ENCODE peak calls at places on chromosomes 16 and 17, in four cellular contexts. One of them, this sample, is unnamed.

GRCh38 chr16:16933861-16934260 is 536.9 kb downstream of the XYLT1 start:
- DNase-seq in AG04450: no peak
- DNase-seq in stomach: no peak
- DNase-seq in osteoblast: no peak
- DNase-seq in this sample: no peak

GRCh38 chr17:48547839-48548686 is 3.2 kb upstream of the HOXB2 start:
- DNase-seq in AG04450: no peak
- DNase-seq in stomach: no peak
- DNase-seq in osteoblast: no peak
- DNase-seq in this sample: no peak

GRCh38 chr17:382644-383533 is 30.3 kb upstream of the RPH3AL start:
- DNase-seq in AG04450: peak
- DNase-seq in stomach: no peak
- DNase-seq in osteoblast: peak
- DNase-seq in this sample: no peak

GRCh38 chr16:5056347-5056746 is 9.4 kb downstream of the C16orf89 start:
- DNase-seq in AG04450: no peak
- DNase-seq in stomach: peak
- DNase-seq in osteoblast: peak
- DNase-seq in this sample: no peak

GRCh38 chr17:15341385-15341849 is at the start of gene TEKT3:
- DNase-seq in AG04450: peak
- DNase-seq in stomach: peak
- DNase-seq in osteoblast: peak
- DNase-seq in this sample: no peak

GRCh38 chr17:2292100-2292499 is 11.5 kb downstream of the SMG6 start:
- DNase-seq in AG04450: peak
- DNase-seq in stomach: no peak
- DNase-seq in osteoblast: no peak
- DNase-seq in this sample: no peak

GRCh38 chr16:66800856-66801255 is 528 bp downstream of the TERB1 start:
- DNase-seq in AG04450: no peak
- DNase-seq in stomach: no peak
- DNase-seq in osteoblast: no peak
- DNase-seq in this sample: no peak

GRCh38 chr17:83109793-83110645 is 30.6 kb downstream of the METRNL start:
- DNase-seq in AG04450: peak
- DNase-seq in stomach: peak
- DNase-seq in osteoblast: peak
- DNase-seq in this sample: peak

GRCh38 chr16:35523991-35524390 is 2064.6 kb downstream of the TP53TG3F start:
- DNase-seq in AG04450: no peak
- DNase-seq in stomach: no peak
- DNase-seq in osteoblast: no peak
- DNase-seq in this sample: no peak

GRCh38 chr17:81539961-81540675 is 11.9 kb downstream of the FSCN2 start:
- DNase-seq in AG04450: no peak
- DNase-seq in stomach: no peak
- DNase-seq in osteoblast: no peak
- DNase-seq in this sample: no peak

GRCh38 chr16:69243479-69243878 is 56.5 kb downstream of the SNTB2 start:
- DNase-seq in AG04450: peak
- DNase-seq in stomach: no peak
- DNase-seq in osteoblast: peak
- DNase-seq in this sample: no peak

GRCh38 chr16:54921229-54921824 is 9.3 kb upstream of the IRX5 start:
- DNase-seq in AG04450: no peak
- DNase-seq in stomach: no peak
- DNase-seq in osteoblast: no peak
- DNase-seq in this sample: no peak

GRCh38 chr17:67534941-67535340 is 157.9 kb downstream of the PITPNC1 start:
- DNase-seq in AG04450: no peak
- DNase-seq in stomach: no peak
- DNase-seq in osteoblast: no peak
- DNase-seq in this sample: no peak

GRCh38 chr16:3348547-3349167 is 7.0 kb upstream of the OR2C1 start:
- DNase-seq in AG04450: no peak
- DNase-seq in stomach: no peak
- DNase-seq in osteoblast: no peak
- DNase-seq in this sample: no peak

GRCh38 chr16:31052131-31052530 is 18.8 kb downstream of the STX4 start:
- DNase-seq in AG04450: peak
- DNase-seq in stomach: no peak
- DNase-seq in osteoblast: peak
- DNase-seq in this sample: peak

GRCh38 chr16:8861563-8862308 is 7.1 kb downstream of the CARHSP1 start:
- DNase-seq in AG04450: no peak
- DNase-seq in stomach: no peak
- DNase-seq in osteoblast: no peak
- DNase-seq in this sample: no peak

GRCh38 chr16:17154981-17155380 is 315.8 kb downstream of the XYLT1 start:
- DNase-seq in AG04450: no peak
- DNase-seq in stomach: no peak
- DNase-seq in osteoblast: no peak
- DNase-seq in this sample: no peak

GRCh38 chr16:55113195-55113594 is 182.5 kb downstream of the IRX5 start:
- DNase-seq in AG04450: no peak
- DNase-seq in stomach: no peak
- DNase-seq in osteoblast: no peak
- DNase-seq in this sample: no peak

GRCh38 chr17:50905460-50905803 is 39.3 kb upstream of the TOB1 start:
- DNase-seq in AG04450: no peak
- DNase-seq in stomach: peak
- DNase-seq in osteoblast: no peak
- DNase-seq in this sample: no peak

GRCh38 chr16:11676799-11677198 is 8.5 kb downstream of the SNN start:
- DNase-seq in AG04450: no peak
- DNase-seq in stomach: no peak
- DNase-seq in osteoblast: no peak
- DNase-seq in this sample: no peak

GRCh38 chr17:73724341-73724740 is 80.1 kb upstream of the SDK2 start:
- DNase-seq in AG04450: no peak
- DNase-seq in stomach: no peak
- DNase-seq in osteoblast: no peak
- DNase-seq in this sample: no peak

GRCh38 chr17:5042152-5043022 is 7.2 kb upstream of the SLC52A1 start:
- DNase-seq in AG04450: no peak
- DNase-seq in stomach: no peak
- DNase-seq in osteoblast: no peak
- DNase-seq in this sample: no peak

GRCh38 chr16:81713796-81714195 is 65.3 kb upstream of the PLCG2 start:
- DNase-seq in AG04450: no peak
- DNase-seq in stomach: no peak
- DNase-seq in osteoblast: no peak
- DNase-seq in this sample: no peak

GRCh38 chr17:10738516-10739258 is 8.9 kb upstream of the TMEM220 start:
- DNase-seq in AG04450: no peak
- DNase-seq in stomach: peak
- DNase-seq in osteoblast: no peak
- DNase-seq in this sample: no peak

GRCh38 chr16:89860747-89861304 is 12.6 kb upstream of the TCF25 start:
- DNase-seq in AG04450: no peak
- DNase-seq in stomach: peak
- DNase-seq in osteoblast: peak
- DNase-seq in this sample: no peak

GRCh38 chr16:89764711-89765201 is 43.4 kb downstream of the ZNF276 start:
- DNase-seq in AG04450: no peak
- DNase-seq in stomach: peak
- DNase-seq in osteoblast: peak
- DNase-seq in this sample: no peak

GRCh38 chr16:89815639-89816348 is 653 bp downstream of the FANCA start:
- DNase-seq in AG04450: no peak
- DNase-seq in stomach: no peak
- DNase-seq in osteoblast: peak
- DNase-seq in this sample: no peak

GRCh38 chr16:15552507-15552906 is 90.4 kb downstream of the MARF1 start:
- DNase-seq in AG04450: no peak
- DNase-seq in stomach: no peak
- DNase-seq in osteoblast: no peak
- DNase-seq in this sample: no peak

GRCh38 chr17:39027037-39027436 is 59.8 kb upstream of the FBXO47 start:
- DNase-seq in AG04450: no peak
- DNase-seq in stomach: peak
- DNase-seq in osteoblast: no peak
- DNase-seq in this sample: no peak

GRCh38 chr17:68290268-68290954 is 516 bp downstream of the SLC16A6 start:
- DNase-seq in AG04450: no peak
- DNase-seq in stomach: peak
- DNase-seq in osteoblast: peak
- DNase-seq in this sample: no peak

GRCh38 chr17:2855063-2855600 is 58.9 kb downstream of the RAP1GAP2 start:
- DNase-seq in AG04450: no peak
- DNase-seq in stomach: no peak
- DNase-seq in osteoblast: peak
- DNase-seq in this sample: no peak

GRCh38 chr17:78990349-78991016 is 10.8 kb upstream of the LGALS3BP start:
- DNase-seq in AG04450: no peak
- DNase-seq in stomach: no peak
- DNase-seq in osteoblast: peak
- DNase-seq in this sample: no peak

GRCh38 chr16:58684354-58685083 is at the start of gene SLC38A7:
- DNase-seq in AG04450: peak
- DNase-seq in stomach: peak
- DNase-seq in osteoblast: peak
- DNase-seq in this sample: peak

GRCh38 chr17:81701288-81702071 is 1.7 kb upstream of the MRPL12 start:
- DNase-seq in AG04450: no peak
- DNase-seq in stomach: no peak
- DNase-seq in osteoblast: peak
- DNase-seq in this sample: no peak

GRCh38 chr17:64785050-64785449 is 122.9 kb upstream of the SMURF2 start:
- DNase-seq in AG04450: no peak
- DNase-seq in stomach: no peak
- DNase-seq in osteoblast: no peak
- DNase-seq in this sample: no peak

DNA sequence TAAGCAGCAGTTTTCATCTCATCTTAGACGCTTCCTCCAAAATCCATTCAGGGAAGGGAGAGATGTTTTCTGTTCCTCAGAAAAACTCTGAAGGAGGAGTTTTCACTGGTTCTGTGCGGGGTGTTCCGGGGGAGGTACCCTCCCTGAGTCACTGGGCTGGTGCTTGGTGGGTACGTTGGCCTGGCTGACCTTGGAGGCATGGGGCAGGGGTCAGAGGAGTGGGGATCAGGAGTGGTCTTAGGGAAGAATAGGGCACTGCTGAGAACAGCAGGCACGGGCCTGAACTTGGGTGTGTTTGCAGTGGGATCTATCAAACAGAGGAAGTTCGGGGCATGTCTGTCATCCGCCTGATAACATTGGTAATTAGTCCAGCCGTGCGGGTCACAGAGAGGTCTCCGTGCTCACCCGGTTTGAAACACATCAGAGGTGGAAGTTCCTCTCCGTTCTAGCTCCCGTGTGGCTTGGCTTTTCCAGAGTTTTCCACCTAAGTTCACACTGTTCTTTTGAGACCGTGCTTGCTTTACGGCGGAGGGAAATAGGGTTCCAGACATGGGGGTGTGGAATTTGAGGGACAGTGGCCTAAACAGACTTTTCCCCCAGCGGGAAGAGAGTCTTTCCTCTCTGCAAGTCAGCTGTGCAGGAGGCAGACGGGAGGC is 59.7 kb upstream of the CIBAR2 start:
- DNase-seq in AG04450: no peak
- DNase-seq in stomach: no peak
- DNase-seq in osteoblast: peak
- DNase-seq in this sample: no peak
- H3K4me3 ChIP-seq in AG04450: peak
- H3K4me3 ChIP-seq in stomach: peak
- H3K4me3 ChIP-seq in osteoblast: peak
- H3K4me3 ChIP-seq in this sample: peak

GRCh38 chr17:7392696-7393612 is 1.4 kb downstream of the PLSCR3 start:
- DNase-seq in AG04450: no peak
- DNase-seq in stomach: no peak
- DNase-seq in osteoblast: peak
- DNase-seq in this sample: no peak

GRCh38 chr17:7396147-7396546 is 1.8 kb upstream of the PLSCR3 start:
- DNase-seq in AG04450: no peak
- DNase-seq in stomach: no peak
- DNase-seq in osteoblast: peak
- DNase-seq in this sample: no peak

GRCh38 chr17:7393613-7394451 is 493 bp downstream of the PLSCR3 start:
- DNase-seq in AG04450: no peak
- DNase-seq in stomach: peak
- DNase-seq in osteoblast: peak
- DNase-seq in this sample: no peak

GRCh38 chr17:7391307-7391706 is 3.0 kb downstream of the PLSCR3 start:
- DNase-seq in AG04450: no peak
- DNase-seq in stomach: no peak
- DNase-seq in osteoblast: peak
- DNase-seq in this sample: no peak

GRCh38 chr17:7394452-7395191 is at the start of gene PLSCR3:
- DNase-seq in AG04450: peak
- DNase-seq in stomach: peak
- DNase-seq in osteoblast: peak
- DNase-seq in this sample: peak
- TF ChIP-seq CTCF in AG04450: peak
- TF ChIP-seq CTCF in stomach: no peak
- TF ChIP-seq CTCF in osteoblast: peak
- TF ChIP-seq CTCF in this sample: no peak

DNA sequence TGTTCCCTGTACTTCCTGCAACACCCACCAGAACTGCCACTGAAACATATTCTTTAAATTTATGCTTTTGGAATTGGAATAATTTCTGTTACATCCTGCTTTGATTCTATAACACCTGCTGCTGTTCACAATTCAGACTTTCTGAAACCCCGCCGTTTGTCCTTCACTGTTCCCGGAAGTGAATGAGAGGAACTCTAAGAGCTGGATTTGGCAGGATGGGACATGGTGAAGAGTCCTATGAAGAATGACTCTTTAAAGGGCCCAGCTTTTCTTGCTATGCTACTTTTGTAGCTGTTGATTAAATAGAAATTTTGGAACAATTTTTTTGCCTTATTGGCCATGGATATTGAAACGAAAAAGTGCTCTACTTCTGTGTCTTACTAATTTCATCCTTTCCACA is 8.9 kb downstream of the AP2B1 start:
- DNase-seq in AG04450: no peak
- DNase-seq in stomach: no peak
- DNase-seq in osteoblast: no peak
- DNase-seq in this sample: no peak
- H3K4me3 ChIP-seq in AG04450: no peak
- H3K4me3 ChIP-seq in stomach: no peak
- H3K4me3 ChIP-seq in osteoblast: no peak
- H3K4me3 ChIP-seq in this sample: no peak

DNA sequence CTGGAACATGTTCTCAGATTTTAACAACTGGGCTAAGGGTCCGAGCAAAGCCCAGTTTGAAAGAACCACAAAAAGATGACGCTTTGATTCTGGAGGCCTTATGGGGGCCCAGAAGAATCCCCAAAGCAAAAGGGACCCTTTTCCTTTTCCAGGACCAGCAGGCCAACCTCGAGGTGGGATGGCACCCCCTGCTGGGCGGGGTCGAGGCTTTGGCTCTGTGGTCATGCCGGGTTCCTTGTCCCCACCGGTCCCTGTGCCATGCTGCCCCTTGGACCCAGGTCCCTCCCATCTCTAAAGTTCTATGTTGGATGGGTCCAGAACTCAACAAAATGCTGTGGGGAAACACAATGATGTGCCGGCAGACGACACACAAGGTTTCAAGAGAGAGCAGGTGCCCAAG is 30.9 kb downstream of the TMEM204 start:
- DNase-seq in AG04450: no peak
- DNase-seq in stomach: no peak
- DNase-seq in osteoblast: peak
- DNase-seq in this sample: no peak
- TF ChIP-seq CTCF in AG04450: no peak
- TF ChIP-seq CTCF in stomach: no peak
- TF ChIP-seq CTCF in osteoblast: peak
- TF ChIP-seq CTCF in this sample: peak